ENCODE peak calls at places on chromosomes 16 and 17, in four cellular contexts. One of them, this sample, is unnamed.

GRCh38 chr16:11327277-11328171 is 17.7 kb upstream of the RMI2 start:
- DNase-seq in progenitor cell of endocrine pancreas: no peak
- DNase-seq in IMR-90: no peak
- DNase-seq in nephron progenitor cell: no peak
- DNase-seq in this sample: peak; percentile 74

GRCh38 chr17:80791758-80792284 is 199.8 kb upstream of the CHMP6 start:
- DNase-seq in progenitor cell of endocrine pancreas: no peak
- DNase-seq in IMR-90: peak; percentile 100
- DNase-seq in nephron progenitor cell: no peak
- DNase-seq in this sample: no peak

GRCh38 chr17:27332485-27333409 is 38.8 kb downstream of the WSB1 start:
- DNase-seq in progenitor cell of endocrine pancreas: peak; percentile 96
- DNase-seq in IMR-90: peak; percentile 94
- DNase-seq in nephron progenitor cell: peak; percentile 95
- DNase-seq in this sample: peak; percentile 85

GRCh38 chr17:76265624-76266243 is 586 bp downstream of the UBALD2 start:
- DNase-seq in progenitor cell of endocrine pancreas: peak; percentile 41
- DNase-seq in IMR-90: peak; percentile 30
- DNase-seq in nephron progenitor cell: peak; percentile 73
- DNase-seq in this sample: no peak

GRCh38 chr17:72603346-72604242 is 482.8 kb downstream of the SOX9 start:
- DNase-seq in progenitor cell of endocrine pancreas: no peak
- DNase-seq in IMR-90: peak; percentile 87
- DNase-seq in nephron progenitor cell: no peak
- DNase-seq in this sample: no peak

GRCh38 chr17:35028531-35029262 is 34.8 kb downstream of the RFFL start:
- DNase-seq in progenitor cell of endocrine pancreas: no peak
- DNase-seq in IMR-90: peak; percentile 24
- DNase-seq in nephron progenitor cell: no peak
- DNase-seq in this sample: no peak

GRCh38 chr16:75624921-75625334 is 1.8 kb upstream of the ADAT1 start:
- DNase-seq in progenitor cell of endocrine pancreas: no peak
- DNase-seq in IMR-90: peak; percentile 63
- DNase-seq in nephron progenitor cell: no peak
- DNase-seq in this sample: no peak

GRCh38 chr17:73266796-73267195 is 5.1 kb upstream of the CPSF4L start:
- DNase-seq in progenitor cell of endocrine pancreas: no peak
- DNase-seq in IMR-90: no peak
- DNase-seq in nephron progenitor cell: no peak
- DNase-seq in this sample: no peak

GRCh38 chr17:45976391-45976754 is 22.7 kb upstream of the STH start:
- DNase-seq in progenitor cell of endocrine pancreas: no peak
- DNase-seq in IMR-90: no peak
- DNase-seq in nephron progenitor cell: no peak
- DNase-seq in this sample: no peak

GRCh38 chr17:4487820-4488716 is 10.6 kb upstream of the SPNS2 start:
- DNase-seq in progenitor cell of endocrine pancreas: no peak
- DNase-seq in IMR-90: no peak
- DNase-seq in nephron progenitor cell: no peak
- DNase-seq in this sample: no peak

GRCh38 chr17:80175411-80175810 is 5.6 kb downstream of the CARD14 start:
- DNase-seq in progenitor cell of endocrine pancreas: no peak
- DNase-seq in IMR-90: no peak
- DNase-seq in nephron progenitor cell: no peak
- DNase-seq in this sample: no peak

GRCh38 chr16:67111951-67112444 is 2.3 kb downstream of the PHAF1 start:
- DNase-seq in progenitor cell of endocrine pancreas: no peak
- DNase-seq in IMR-90: no peak
- DNase-seq in nephron progenitor cell: no peak
- DNase-seq in this sample: no peak

GRCh38 chr17:57531648-57532486 is 213.2 kb downstream of the CCDC182 start:
- DNase-seq in progenitor cell of endocrine pancreas: no peak
- DNase-seq in IMR-90: no peak
- DNase-seq in nephron progenitor cell: no peak
- DNase-seq in this sample: no peak
- TF ChIP-seq CTCF in progenitor cell of endocrine pancreas: no peak
- TF ChIP-seq CTCF in IMR-90: no peak
- TF ChIP-seq CTCF in nephron progenitor cell: no peak
- TF ChIP-seq CTCF in this sample: no peak

GRCh38 chr16:72098936-72099335 is 5.3 kb downstream of the DHX38 start:
- DNase-seq in progenitor cell of endocrine pancreas: no peak
- DNase-seq in IMR-90: no peak
- DNase-seq in nephron progenitor cell: peak; percentile 10
- DNase-seq in this sample: no peak

GRCh38 chr16:72094266-72094610 is 591 bp downstream of the DHX38 start:
- DNase-seq in progenitor cell of endocrine pancreas: no peak
- DNase-seq in IMR-90: no peak
- DNase-seq in nephron progenitor cell: no peak
- DNase-seq in this sample: no peak

GRCh38 chr16:72093448-72094265 is at the start of the genes DHX38 and TXNL4B:
- DNase-seq in progenitor cell of endocrine pancreas: peak; percentile 77
- DNase-seq in IMR-90: peak; percentile 99
- DNase-seq in nephron progenitor cell: peak; percentile 91
- DNase-seq in this sample: peak; percentile 96

GRCh38 chr16:72091217-72091616 is 2.2 kb downstream of the TXNL4B start:
- DNase-seq in progenitor cell of endocrine pancreas: no peak
- DNase-seq in IMR-90: no peak
- DNase-seq in nephron progenitor cell: no peak
- DNase-seq in this sample: no peak

DNA sequence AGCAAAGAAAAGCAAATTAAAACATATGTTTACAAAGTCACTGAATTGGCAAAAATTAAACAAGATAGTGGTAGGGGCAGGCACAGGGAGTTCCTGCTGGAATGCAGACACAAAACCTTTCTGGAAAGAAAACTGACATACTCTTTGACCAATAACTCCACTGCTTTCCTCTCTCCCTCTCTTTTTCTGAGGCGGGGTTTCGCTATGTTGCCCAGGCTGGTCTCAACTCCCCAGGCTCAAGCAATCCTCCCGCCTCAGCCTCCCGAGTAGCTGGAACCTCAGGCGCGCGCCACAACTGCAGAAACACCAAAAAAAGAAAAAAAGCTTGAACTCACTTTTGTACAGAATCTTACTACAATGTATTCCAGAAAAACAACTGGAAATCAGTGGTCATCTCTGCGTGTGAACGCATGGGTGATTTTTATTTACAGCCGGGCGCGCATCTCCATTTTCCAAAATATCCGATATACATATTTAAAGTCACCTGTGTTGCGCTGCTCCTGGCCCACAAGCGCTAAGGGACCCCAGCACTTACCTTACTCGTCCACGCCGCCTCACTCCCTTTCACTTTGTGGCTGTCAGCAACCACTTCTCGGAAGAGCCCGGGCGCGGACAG is 480 bp downstream of the TXNL4B start:
- DNase-seq in progenitor cell of endocrine pancreas: no peak
- DNase-seq in IMR-90: peak; percentile 68
- DNase-seq in nephron progenitor cell: peak; percentile 23
- DNase-seq in this sample: no peak
- TF ChIP-seq CTCF in progenitor cell of endocrine pancreas: no peak
- TF ChIP-seq CTCF in IMR-90: no peak
- TF ChIP-seq CTCF in nephron progenitor cell: no peak
- TF ChIP-seq CTCF in this sample: no peak

DNA sequence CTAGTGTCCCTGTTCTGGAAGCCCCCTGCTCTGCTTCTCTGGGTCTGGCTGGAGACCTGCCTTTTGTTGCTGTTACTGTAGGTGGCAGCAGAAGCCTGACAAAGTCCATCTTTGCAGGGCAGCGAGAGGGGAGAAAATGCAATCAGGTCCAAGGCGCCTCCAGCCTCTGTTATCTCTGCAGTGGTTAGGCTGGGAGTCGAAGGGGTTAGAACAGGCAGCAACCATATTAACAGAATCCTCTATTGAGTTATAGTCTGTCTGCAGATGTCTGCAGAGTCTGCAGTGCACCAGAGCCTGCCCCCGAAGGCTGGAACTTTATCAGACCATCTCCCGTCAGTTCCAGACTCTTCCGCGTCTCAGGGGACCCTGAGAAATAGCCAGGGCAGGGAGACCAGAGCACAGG is 404.9 kb upstream of the EEF2KMT start:
- DNase-seq in progenitor cell of endocrine pancreas: peak; percentile 39
- DNase-seq in IMR-90: no peak
- DNase-seq in nephron progenitor cell: peak; percentile 53
- DNase-seq in this sample: no peak
- TF ChIP-seq CTCF in progenitor cell of endocrine pancreas: peak; percentile 77
- TF ChIP-seq CTCF in IMR-90: no peak
- TF ChIP-seq CTCF in nephron progenitor cell: peak; percentile 66
- TF ChIP-seq CTCF in this sample: peak; percentile 34

GRCh38 chr17:11981862-11982261 is 15.4 kb downstream of the ZNF18 start:
- DNase-seq in progenitor cell of endocrine pancreas: no peak
- DNase-seq in IMR-90: no peak
- DNase-seq in nephron progenitor cell: no peak
- DNase-seq in this sample: no peak

GRCh38 chr17:11991461-11991860 is 5.8 kb downstream of the ZNF18 start:
- DNase-seq in progenitor cell of endocrine pancreas: no peak
- DNase-seq in IMR-90: no peak
- DNase-seq in nephron progenitor cell: no peak
- DNase-seq in this sample: no peak

GRCh38 chr17:11986939-11987329 is 10.3 kb downstream of the ZNF18 start:
- DNase-seq in progenitor cell of endocrine pancreas: no peak
- DNase-seq in IMR-90: peak; percentile 60
- DNase-seq in nephron progenitor cell: peak; percentile 8
- DNase-seq in this sample: no peak

GRCh38 chr17:11990363-11990983 is 6.8 kb downstream of the ZNF18 start:
- DNase-seq in progenitor cell of endocrine pancreas: no peak
- DNase-seq in IMR-90: no peak
- DNase-seq in nephron progenitor cell: no peak
- DNase-seq in this sample: no peak

GRCh38 chr17:11986179-11986938 is 10.9 kb downstream of the ZNF18 start:
- DNase-seq in progenitor cell of endocrine pancreas: no peak
- DNase-seq in IMR-90: no peak
- DNase-seq in nephron progenitor cell: no peak
- DNase-seq in this sample: no peak
- TF ChIP-seq CTCF in progenitor cell of endocrine pancreas: no peak
- TF ChIP-seq CTCF in IMR-90: no peak
- TF ChIP-seq CTCF in nephron progenitor cell: no peak
- TF ChIP-seq CTCF in this sample: no peak

DNA sequence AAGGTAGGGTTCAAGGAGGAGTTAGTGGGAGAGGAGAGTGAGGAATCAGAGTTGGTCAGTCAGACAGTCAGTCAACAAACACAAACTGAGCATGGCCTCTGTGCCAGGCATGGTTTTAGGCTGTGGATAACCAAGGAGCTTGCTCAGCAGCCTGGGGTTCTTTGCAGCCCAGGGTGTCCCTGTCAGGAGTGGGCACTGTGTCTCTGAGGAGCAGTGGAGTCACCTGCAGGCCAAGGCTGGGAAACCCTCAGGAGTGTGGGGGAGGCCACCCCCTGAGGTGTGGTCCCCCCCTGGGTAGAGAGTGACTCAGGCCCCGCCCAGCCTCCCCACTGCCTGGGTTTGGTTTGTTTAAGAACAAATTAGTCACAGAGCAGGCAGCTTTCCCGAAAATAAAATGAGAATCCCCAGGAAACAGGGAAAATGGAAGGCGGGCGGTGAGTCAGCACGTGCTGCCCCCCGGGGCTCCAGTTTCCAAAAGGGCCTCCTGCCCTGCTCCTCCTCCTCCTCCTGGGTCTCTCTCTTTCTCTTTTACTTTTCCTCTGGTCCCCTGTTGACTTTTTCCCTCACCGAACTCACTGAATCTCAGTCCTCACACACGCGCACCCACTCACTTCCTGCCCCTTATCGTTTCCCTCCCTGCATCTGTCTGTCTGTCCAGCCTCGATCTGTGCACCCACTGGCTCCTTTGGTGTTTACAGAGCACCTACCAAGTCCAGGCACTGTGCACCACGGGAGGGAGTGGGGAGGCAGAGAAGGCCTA is 44.3 kb downstream of the SOCS3 start:
- DNase-seq in progenitor cell of endocrine pancreas: no peak
- DNase-seq in IMR-90: peak; percentile 92
- DNase-seq in nephron progenitor cell: no peak
- DNase-seq in this sample: peak; percentile 73
- TF ChIP-seq CTCF in progenitor cell of endocrine pancreas: no peak
- TF ChIP-seq CTCF in IMR-90: peak; percentile 33
- TF ChIP-seq CTCF in nephron progenitor cell: no peak
- TF ChIP-seq CTCF in this sample: no peak

DNA sequence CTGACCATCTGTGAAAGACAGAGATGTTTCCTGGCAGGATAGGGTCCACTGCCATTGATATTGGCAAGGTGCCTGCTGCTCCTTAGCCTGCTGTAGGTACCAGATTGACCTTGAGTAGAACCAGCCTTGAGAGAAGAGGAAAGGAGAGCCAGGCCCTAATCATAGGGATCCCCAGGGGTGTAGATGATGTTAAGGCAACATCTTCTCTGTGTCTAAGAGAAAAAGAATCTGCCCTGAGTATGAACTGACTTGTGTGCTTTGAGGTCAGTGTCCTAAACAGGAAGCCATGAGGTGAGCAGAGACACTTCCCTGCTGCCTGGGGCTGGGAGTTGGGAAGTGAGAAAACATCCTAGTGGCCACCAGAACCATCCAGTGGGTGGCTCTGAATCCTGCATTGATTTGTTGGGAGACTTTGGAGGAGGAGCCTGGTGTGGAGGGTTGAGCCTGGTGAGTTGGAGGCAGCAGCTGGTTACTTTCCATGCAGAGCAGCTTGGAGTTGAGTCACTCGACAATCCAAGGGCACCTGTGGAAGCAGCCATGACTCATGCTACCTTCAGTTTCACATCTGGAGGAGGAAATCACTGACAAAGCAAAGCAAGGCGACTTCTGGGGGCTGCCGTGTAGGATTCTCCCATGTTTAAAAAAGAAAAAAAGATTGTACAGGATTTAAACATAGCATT is 47.8 kb downstream of the BMERB1 start:
- DNase-seq in progenitor cell of endocrine pancreas: no peak
- DNase-seq in IMR-90: peak; percentile 99
- DNase-seq in nephron progenitor cell: no peak
- DNase-seq in this sample: no peak
- TF ChIP-seq CTCF in progenitor cell of endocrine pancreas: no peak
- TF ChIP-seq CTCF in IMR-90: peak; percentile 37
- TF ChIP-seq CTCF in nephron progenitor cell: no peak
- TF ChIP-seq CTCF in this sample: no peak

DNA sequence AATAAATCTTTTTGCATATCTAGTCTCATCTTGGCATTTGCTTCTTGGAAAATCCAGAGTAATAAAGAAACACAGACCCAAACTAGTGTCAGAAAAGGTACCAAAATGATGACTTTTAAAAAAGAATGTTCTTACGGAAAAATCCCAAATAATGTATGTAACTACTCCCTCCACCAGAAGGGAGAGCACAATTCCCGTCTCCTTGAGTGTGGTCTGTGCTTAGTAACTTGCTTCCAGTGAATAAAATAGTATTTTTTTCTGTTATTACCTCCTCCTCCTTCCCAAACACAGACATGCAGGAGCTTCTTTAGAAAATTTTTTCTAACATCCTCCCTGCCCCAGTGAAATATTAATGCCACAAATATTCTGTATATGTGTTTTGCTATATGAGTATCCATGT is 358.1 kb downstream of the ZFHX3 start:
- DNase-seq in progenitor cell of endocrine pancreas: no peak
- DNase-seq in IMR-90: peak; percentile 17
- DNase-seq in nephron progenitor cell: no peak
- DNase-seq in this sample: no peak
- TF ChIP-seq CTCF in progenitor cell of endocrine pancreas: no peak
- TF ChIP-seq CTCF in IMR-90: peak; percentile 18
- TF ChIP-seq CTCF in nephron progenitor cell: no peak
- TF ChIP-seq CTCF in this sample: no peak